ENCODE peak calls at places on chromosomes 1 and 21, in ten cellular contexts. A, F, B, R, D, K, H, Q, C and G are unnamed samples.

GRCh38 chr1:62175568-62176179 is 19.0 kb upstream of the L1TD1 start:
- DNase-seq in A (peak; percentile 57), F (peak; percentile 51), B (peak; percentile 64), R (peak; percentile 55), D (peak; percentile 45), K (peak; percentile 67), H (peak; percentile 44), Q (peak; percentile 38), C (peak; percentile 21), G (peak; percentile 15)

GRCh38 chr1:162019006-162019405 is 4.7 kb downstream of the OLFML2B start:
- DNase-seq in A (peak; percentile 93), F (peak; percentile 51), B (no peak), R (no peak), D (peak; percentile 77), K (peak; percentile 76), H (no peak), Q (no peak), C (no peak), G (no peak)

GRCh38 chr1:170461762-170462384 is 70.1 kb upstream of the GORAB start:
- DNase-seq in A (peak; percentile 99), F (no peak), B (no peak), R (no peak), D (peak; percentile 91), K (peak; percentile 96), H (peak; percentile 3), Q (no peak), C (no peak), G (no peak)

GRCh38 chr21:45555557-45556301 is 13.5 kb upstream of the SLC19A1 start:
- DNase-seq in A (peak; percentile 77), F (peak; percentile 98), B (peak; percentile 94), R (peak; percentile 90), D (peak; percentile 75), K (peak; percentile 80), H (peak; percentile 79), Q (peak; percentile 64), C (peak; percentile 32), G (no peak)

GRCh38 chr1:231272880-231273279 is 31.9 kb downstream of the GNPAT start:
- DNase-seq in A (peak; percentile 40), F (no peak), B (no peak), R (no peak), D (peak; percentile 23), K (no peak), H (peak; percentile 8), Q (no peak), C (no peak), G (no peak)

GRCh38 chr21:28771790-28772501 is 220.7 kb downstream of the LTN1 start:
- DNase-seq in A (peak; percentile 96), F (no peak), B (no peak), R (no peak), D (peak; percentile 88), K (peak; percentile 82), H (no peak), Q (no peak), C (no peak), G (no peak)

GRCh38 chr1:64962447-64962846 is 3.9 kb downstream of the JAK1 start:
- DNase-seq in A (no peak), F (no peak), B (no peak), R (no peak), D (no peak), K (no peak), H (peak; percentile 44), Q (no peak), C (peak; percentile 43), G (no peak)

GRCh38 chr1:115314765-115315164 is 23.3 kb downstream of the NGF start:
- DNase-seq in A (peak; percentile 93), F (no peak), B (no peak), R (no peak), D (peak; percentile 95), K (peak; percentile 91), H (no peak), Q (no peak), C (no peak), G (no peak)

GRCh38 chr1:42038261-42038660 is 114.9 kb upstream of the GUCA2B start:
- DNase-seq in A (no peak), F (no peak), B (no peak), R (no peak), D (no peak), K (peak; percentile 62), H (no peak), Q (no peak), C (no peak), G (no peak)

GRCh38 chr1:176880954-176881595 is 283.4 kb downstream of the ASTN1 start:
- DNase-seq in A (peak; percentile 70), F (peak; percentile 75), B (peak; percentile 88), R (peak; percentile 68), D (peak; percentile 61), K (peak; percentile 64), H (peak; percentile 62), Q (peak; percentile 56), C (no peak), G (peak; percentile 35)

GRCh38 chr21:25855591-25855990 is 120.8 kb downstream of the GABPA start:
- DNase-seq in A (no peak), F (no peak), B (no peak), R (no peak), D (no peak), K (no peak), H (no peak), Q (no peak), C (no peak), G (no peak)

GRCh38 chr1:225845633-225846259 is 35.8 kb downstream of the EPHX1 start:
- DNase-seq in A (peak; percentile 80), F (peak; percentile 85), B (peak; percentile 92), R (peak; percentile 81), D (peak; percentile 68), K (peak; percentile 76), H (peak; percentile 52), Q (peak; percentile 38), C (no peak), G (no peak)

GRCh38 chr1:210516092-210516491 is 187.4 kb downstream of the HHAT start:
- DNase-seq in A (peak; percentile 16), F (no peak), B (no peak), R (no peak), D (no peak), K (no peak), H (no peak), Q (no peak), C (no peak), G (no peak)